ENCODE peak calls at places on chromosomes 5 and 9, in four cellular contexts. E is naive thymus-derived CD4-positive, alpha-beta T cell; J is CD4-positive, CD25-positive, alpha-beta regulatory T cell; Q is EH. G is an unnamed sample.

GRCh38 chr9:77997611-77998349 is 33.8 kb downstream of the GNAQ start:
- DNase-seq in Q (no peak), E (no peak), J (no peak), G (no peak)

GRCh38 chr5:151592855-151593408 is 1.8 kb upstream of the FAT2 start:
- DNase-seq in E (no peak), Q (peak), J (no peak), G (no peak)

GRCh38 chr5:127810707-127811106 is 107.5 kb downstream of the CCDC192 start:
- DNase-seq in E (no peak), J (no peak), Q (no peak), G (no peak)

GRCh38 chr9:112570731-112571167 is 84.1 kb downstream of the KIAA1958 start:
- DNase-seq in J (no peak), Q (no peak), E (no peak), G (no peak)

GRCh38 chr9:16398676-16399075 is 471.8 kb downstream of the BNC2 start:
- DNase-seq in E (no peak), Q (no peak), J (no peak), G (no peak)

GRCh38 chr9:89881431-89881830 is 276.6 kb downstream of the GADD45G start:
- DNase-seq in Q (no peak), J (no peak), E (peak), G (no peak)

GRCh38 chr5:77168884-77169254 is 41.6 kb upstream of the PDE8B start:
- DNase-seq in E (no peak), Q (peak), J (no peak), G (no peak)

GRCh38 chr9:91151014-91151740 is 210.5 kb downstream of the AUH start:
- DNase-seq in J (peak), Q (peak), E (peak), G (peak)

GRCh38 chr5:13814293-13814692 is 130.2 kb downstream of the DNAH5 start:
- DNase-seq in E (no peak), J (no peak), Q (peak), G (no peak)

GRCh38 chr5:6714221-6715041 is 1.2 kb downstream of the TENT4A start:
- DNase-seq in J (peak), Q (peak), E (peak), G (peak)

GRCh38 chr9:5869315-5870019 is 21.2 kb upstream of the MLANA start:
- DNase-seq in Q (no peak), E (no peak), J (no peak), G (no peak)

GRCh38 chr5:146052780-146053179 is 52.6 kb downstream of the PLAC8L1 start:
- DNase-seq in E (no peak), Q (no peak), J (no peak), G (no peak)

GRCh38 chr9:126695186-126696090 is 81.7 kb downstream of the LMX1B start:
- DNase-seq in Q (no peak), J (no peak), E (no peak), G (no peak)

GRCh38 chr9:13088734-13089427 is 190.6 kb downstream of the MPDZ start:
- DNase-seq in Q (peak), E (no peak), J (no peak), G (no peak)

GRCh38 chr9:109705515-109705914 is 74.5 kb upstream of the PALM2AKAP2 start:
- DNase-seq in Q (peak), E (no peak), J (no peak), G (no peak)

GRCh38 chr5:5793560-5793959 is 371.1 kb downstream of the ICE1 start:
- DNase-seq in E (no peak), Q (no peak), J (no peak), G (no peak)

GRCh38 chr5:130198927-130199326 is 294.7 kb downstream of the CHSY3 start:
- DNase-seq in E (no peak), Q (peak), J (no peak), G (no peak)

GRCh38 chr5:178116406-178116885 is 3.1 kb downstream of the N4BP3 start:
- DNase-seq in Q (no peak), J (peak), E (peak), G (peak)

GRCh38 chr5:93637697-93638096 is 54.7 kb downstream of the NR2F1 start:
- DNase-seq in Q (no peak), E (no peak), J (no peak), G (no peak)

GRCh38 chr9:133489253-133490190 is 10.6 kb upstream of the SLC2A6 start:
- DNase-seq in E (no peak), Q (no peak), J (no peak), G (no peak)

GRCh38 chr9:124708633-124709032 is 62.5 kb downstream of the NR6A1 start:
- DNase-seq in E (no peak), J (no peak), Q (peak), G (no peak)

GRCh38 chr9:110058304-110058953 is 149.5 kb downstream of the C9orf152 start:
- DNase-seq in E (peak), J (peak), Q (peak), G (peak)

GRCh38 chr5:89457411-89458329 is 574.7 kb upstream of the MEF2C start:
- DNase-seq in Q (peak), E (no peak), J (no peak), G (no peak)

G was measured in naive B cell.